ENCODE peak calls at places on chromosomes 13 and 19, in four cellular contexts. F, L, J and X are unnamed samples.

GRCh38 chr13:27283906-27284523 is 13.4 kb downstream of the RASL11A start:
- DNase-seq in F (no peak), L (no peak), J (no peak), X (no peak)

GRCh38 chr13:45823583-45823982 is 28.0 kb downstream of the SIAH3 start:
- DNase-seq in F (no peak), L (no peak), J (no peak), X (no peak)

GRCh38 chr19:30712428-30713151 is 340.4 kb downstream of the ZNF536 start:
- DNase-seq in F (no peak), L (no peak), J (no peak), X (no peak)

GRCh38 chr19:15191982-15192381 is 8.8 kb downstream of the NOTCH3 start:
- DNase-seq in F (no peak), L (no peak), J (no peak), X (no peak)

GRCh38 chr19:31127132-31127967 is 221.9 kb downstream of the TSHZ3 start:
- DNase-seq in F (peak), L (no peak), J (no peak), X (no peak)

GRCh38 chr13:66673401-66673800 is 556.7 kb downstream of the PCDH9 start:
- DNase-seq in F (no peak), L (no peak), J (no peak), X (no peak)

GRCh38 chr19:453606-454005 is 7.2 kb downstream of the SHC2 start:
- DNase-seq in F (no peak), L (peak), J (no peak), X (no peak)

GRCh38 chr13:52024481-52024880 is at the start of gene UTP14C:
- DNase-seq in F (no peak), L (no peak), J (no peak), X (no peak)

GRCh38 chr13:91304740-91305139 is 42.7 kb upstream of the MIR17HG start:
- DNase-seq in F (no peak), L (no peak), J (no peak), X (no peak)

GRCh38 chr13:43805071-43805468 is 18.3 kb upstream of the ENOX1 start:
- DNase-seq in F (no peak), L (no peak), J (no peak), X (no peak)

GRCh38 chr13:98206946-98207345 is 29.9 kb upstream of the RNF113B start:
- DNase-seq in F (no peak), L (no peak), J (no peak), X (no peak)

GRCh38 chr13:111572956-111573355 is 252.5 kb downstream of the TEX29 start:
- DNase-seq in F (no peak), L (no peak), J (no peak), X (peak)

GRCh38 chr19:41324921-41325639 is 15.1 kb downstream of the CCDC97 start:
- DNase-seq in F (peak), L (peak), J (peak), X (peak)

GRCh38 chr19:17871032-17871877 is 490 bp upstream of the SLC5A5 start:
- DNase-seq in F (no peak), L (no peak), J (no peak), X (no peak)

GRCh38 chr19:33804021-33804799 is 7.5 kb downstream of the KCTD15 start:
- DNase-seq in F (peak), L (no peak), J (no peak), X (no peak)

GRCh38 chr19:48926909-48927308 is 6.6 kb upstream of the DHDH start:
- DNase-seq in F (peak), L (peak), J (no peak), X (no peak)

GRCh38 chr13:59441596-59442280 is 722.0 kb downstream of the DIAPH3 start:
- DNase-seq in F (no peak), L (no peak), J (no peak), X (no peak)

GRCh38 chr19:19776206-19777008 is 43.5 kb upstream of the ZNF14 start:
- DNase-seq in F (peak), L (peak), J (peak), X (peak)

GRCh38 chr13:44879452-44880058 is 109.7 kb downstream of the NUFIP1 start:
- DNase-seq in F (no peak), L (no peak), J (no peak), X (no peak)

GRCh38 chr13:29548722-29549446 is 46.6 kb downstream of the SLC7A1 start:
- DNase-seq in F (no peak), L (no peak), J (no peak), X (no peak)

GRCh38 chr13:95896302-95896701 is 156.9 kb downstream of the UGGT2 start:
- DNase-seq in F (no peak), L (no peak), J (no peak), X (no peak)

GRCh38 chr19:58170860-58171259 is 12.0 kb upstream of the ZNF274 start:
- DNase-seq in F (no peak), L (no peak), J (no peak), X (no peak)

GRCh38 chr13:71865858-71866172 is 1.2 kb downstream of the DACH1 start:
- DNase-seq in F (peak), L (no peak), J (peak), X (peak)

GRCh38 chr19:5042556-5042955 is 73.6 kb downstream of the KDM4B start:
- DNase-seq in F (no peak), L (no peak), J (peak), X (peak)

GRCh38 chr13:53622431-53622830 is 593.8 kb downstream of the OLFM4 start:
- DNase-seq in F (no peak), L (no peak), J (no peak), X (no peak)

GRCh38 chr19:17807731-17808316 is 12.9 kb downstream of the B3GNT3 start:
- DNase-seq in F (no peak), L (no peak), J (no peak), X (peak)

GRCh38 chr19:43290568-43291359 is 21.4 kb upstream of the PSG9 start:
- DNase-seq in F (no peak), L (no peak), J (no peak), X (no peak)

GRCh38 chr13:95154441-95154886 is 146.8 kb downstream of the ABCC4 start:
- DNase-seq in F (no peak), L (no peak), J (no peak), X (no peak)

GRCh38 chr13:21837841-21838551 is 167.1 kb downstream of the FGF9 start:
- DNase-seq in F (peak), L (no peak), J (no peak), X (no peak)

GRCh38 chr13:74883834-74884233 is 598.1 kb downstream of the TBC1D4 start:
- DNase-seq in F (no peak), L (no peak), J (no peak), X (no peak)
- TF ChIP-seq CTCF in F (no peak), L (no peak), J (peak), X (no peak)

GRCh38 chr13:94007072-94007471 is 472.4 kb downstream of the DCT start:
- DNase-seq in F (no peak), L (no peak), J (no peak), X (no peak)

GRCh38 chr13:94009696-94010095 is 469.8 kb downstream of the DCT start:
- DNase-seq in F (no peak), L (no peak), J (no peak), X (no peak)

GRCh38 chr13:94006271-94006670 is 473.2 kb downstream of the DCT start:
- DNase-seq in F (no peak), L (no peak), J (no peak), X (no peak)
- TF ChIP-seq CTCF in F (no peak), L (no peak), J (no peak), X (no peak)

GRCh38 chr13:37960427-37960826 is 90.9 kb upstream of the TRPC4 start:
- DNase-seq in F (no peak), L (no peak), J (no peak), X (no peak)
- TF ChIP-seq CTCF in F (no peak), L (no peak), J (peak), X (no peak)

GRCh38 chr19:35513975-35514809 is 743 bp upstream of the DMKN start:
- DNase-seq in F (no peak), L (no peak), J (peak), X (no peak)
- TF ChIP-seq CTCF in F (no peak), L (no peak), J (peak), X (no peak)

GRCh38 chr13:103299079-103299478 is 232.9 kb upstream of the SLC10A2 start:
- DNase-seq in F (no peak), L (no peak), J (peak), X (no peak)

GRCh38 chr13:103308700-103309099 is 242.5 kb upstream of the SLC10A2 start:
- DNase-seq in F (no peak), L (no peak), J (no peak), X (no peak)

GRCh38 chr13:103303078-103303651 is 236.9 kb upstream of the SLC10A2 start:
- DNase-seq in F (no peak), L (no peak), J (no peak), X (no peak)
- TF ChIP-seq CTCF in F (no peak), L (no peak), J (no peak), X (no peak)

GRCh38 chr19:39842693-39843435 is 3.3 kb downstream of the FBL start:
- DNase-seq in F (no peak), L (no peak), J (no peak), X (no peak)
- TF ChIP-seq CTCF in F (no peak), L (no peak), J (no peak), X (no peak)